ENCODE peak calls at places on chromosomes 3 and 15, in five cellular contexts. I, G, V, J and L are unnamed samples.

GRCh38 chr15:75455982-75456531 is 4.6 kb upstream of the SIN3A start:
- DNase-seq in I (peak; percentile 52), G (no peak), V (no peak), J (peak; percentile 83), L (peak; percentile 39)

GRCh38 chr3:123586131-123586530 is 1.3 kb upstream of the HACD2 start:
- DNase-seq in I (peak; percentile 10), G (no peak), V (peak; percentile 24), J (peak; percentile 69), L (no peak)

GRCh38 chr3:125266976-125267375 is 54.4 kb upstream of the SLC12A8 start:
- DNase-seq in I (no peak), G (no peak), V (no peak), J (no peak), L (no peak)

GRCh38 chr15:70314652-70315051 is 216.9 kb upstream of the TLE3 start:
- DNase-seq in I (no peak), G (no peak), V (no peak), J (no peak), L (no peak)

GRCh38 chr3:182000454-182000853 is 288.7 kb downstream of the SOX2 start:
- DNase-seq in I (no peak), G (no peak), V (no peak), J (no peak), L (no peak)

GRCh38 chr3:134065252-134065651 is 35.5 kb upstream of the SLCO2A1 start:
- DNase-seq in I (no peak), G (no peak), V (no peak), J (no peak), L (no peak)

GRCh38 chr3:102354818-102355515 is 79.8 kb upstream of the ZPLD1 start:
- DNase-seq in I (no peak), G (no peak), V (peak; percentile 10), J (peak; percentile 94), L (no peak)

GRCh38 chr15:65421360-65422215 is 1.2 kb downstream of the IGDCC4 start:
- DNase-seq in I (no peak), G (peak; percentile 69), V (peak; percentile 48), J (no peak), L (no peak)

GRCh38 chr15:73078722-73079121 is 26.5 kb downstream of the NEO1 start:
- DNase-seq in I (no peak), G (no peak), V (no peak), J (peak; percentile 85), L (no peak)

GRCh38 chr3:73279-73678 is 123.3 kb upstream of the CHL1 start:
- DNase-seq in I (no peak), G (no peak), V (no peak), J (no peak), L (no peak)

GRCh38 chr3:71601811-71602210 is 18.3 kb upstream of the FOXP1 start:
- DNase-seq in I (no peak), G (no peak), V (no peak), J (peak; percentile 90), L (no peak)

GRCh38 chr3:4503050-4503449 is 9.9 kb downstream of the ITPR1 start:
- DNase-seq in I (no peak), G (no peak), V (no peak), J (no peak), L (no peak)